ENCODE peak calls at places on chromosomes 12 and 14, in five cellular contexts. E, S, M, W and V are unnamed samples.

GRCh38 chr12:116141110-116141832 is 136.2 kb downstream of the MED13L start:
- DNase-seq in S (no peak), E (no peak), W (no peak), M (no peak), V (no peak)

GRCh38 chr12:1435456-1435855 is 158.9 kb downstream of the FBXL14 start:
- DNase-seq in W (no peak), M (no peak), E (no peak), S (no peak), V (no peak)

GRCh38 chr12:32809846-32810245 is 54.1 kb upstream of the YARS2 start:
- DNase-seq in W (no peak), S (no peak), E (no peak), M (no peak), V (no peak)

GRCh38 chr12:94458882-94459772 is 540 bp downstream of the CEP83 start:
- DNase-seq in M (no peak), E (no peak), W (peak), S (peak), V (peak)

GRCh38 chr14:23694085-23694975 is 58.2 kb downstream of the DHRS2 start:
- DNase-seq in W (no peak), E (peak), S (no peak), M (peak), V (peak)

GRCh38 chr14:67420102-67420739 is 8.3 kb upstream of the PLEK2 start:
- DNase-seq in W (no peak), S (no peak), M (peak), E (peak), V (no peak)

GRCh38 chr12:89417246-89417977 is 65.1 kb upstream of the DUSP6 start:
- DNase-seq in W (peak), E (no peak), M (no peak), S (no peak), V (no peak)

GRCh38 chr14:90820958-90821357 is 4.7 kb upstream of the TTC7B start:
- DNase-seq in W (no peak), S (no peak), M (no peak), E (no peak), V (no peak)

GRCh38 chr12:132123970-132124765 is 20.0 kb downstream of the DDX51 start:
- DNase-seq in M (no peak), S (no peak), W (no peak), E (no peak), V (no peak)

GRCh38 chr12:66623455-66623854 is 55.4 kb downstream of the GRIP1 start:
- DNase-seq in M (no peak), E (no peak), S (no peak), W (peak), V (no peak)

GRCh38 chr12:56448860-56449621 is at the start of gene TIMELESS:
- DNase-seq in E (peak), W (peak), M (peak), S (peak), V (peak)

GRCh38 chr12:66388512-66388911 is 86.2 kb downstream of the HELB start:
- DNase-seq in S (no peak), M (no peak), W (no peak), E (no peak), V (no peak)

GRCh38 chr12:76455582-76456345 is 103.8 kb downstream of the OSBPL8 start:
- DNase-seq in E (no peak), S (peak), M (no peak), W (peak), V (peak)

GRCh38 chr12:1542599-1542998 is 51.8 kb downstream of the FBXL14 start:
- DNase-seq in W (no peak), E (no peak), S (no peak), M (no peak), V (no peak)

GRCh38 chr12:67388331-67389163 is 119.4 kb downstream of the CAND1 start:
- DNase-seq in W (no peak), E (peak), S (no peak), M (peak), V (peak)

GRCh38 chr12:106342397-106343212 is 14.9 kb upstream of the POLR3B start:
- DNase-seq in W (peak), E (no peak), S (no peak), M (no peak), V (peak)

GRCh38 chr14:103623883-103624482 is 5.0 kb upstream of the KLC1 start:
- DNase-seq in E (no peak), W (no peak), M (no peak), S (no peak), V (no peak)

GRCh38 chr12:2922329-2922728 is 31.6 kb downstream of the TULP3 start:
- DNase-seq in W (no peak), E (no peak), M (no peak), S (no peak), V (no peak)

GRCh38 chr14:77051101-77051500 is 22.6 kb upstream of the IRF2BPL start:
- DNase-seq in W (no peak), M (no peak), E (no peak), S (no peak), V (no peak)

GRCh38 chr14:97995038-97995437 is 1197.9 kb downstream of the VRK1 start:
- DNase-seq in E (no peak), M (no peak), W (no peak), S (no peak), V (no peak)

GRCh38 chr14:103894034-103894722 is 34.1 kb upstream of the TDRD9 start:
- DNase-seq in E (no peak), M (no peak), S (no peak), W (no peak), V (no peak)

GRCh38 chr12:15322164-15323054 is at the start of gene PTPRO:
- DNase-seq in S (peak), W (no peak), E (peak), M (peak), V (no peak)

GRCh38 chr12:92928431-92928961 is 599 bp downstream of the EEA1 start:
- DNase-seq in M (no peak), E (peak), W (peak), S (no peak), V (peak)

GRCh38 chr12:26000883-26001282 is 42.4 kb downstream of the RASSF8 start:
- DNase-seq in S (no peak), W (no peak), M (no peak), E (no peak), V (no peak)

GRCh38 chr14:72503696-72504368 is 390.1 kb downstream of the DPF3 start:
- DNase-seq in M (no peak), S (no peak), E (no peak), W (no peak), V (peak)

GRCh38 chr14:31968912-31969311 is 108.2 kb upstream of the ARHGAP5 start:
- DNase-seq in S (no peak), M (no peak), E (no peak), W (peak), V (no peak)

GRCh38 chr12:50597200-50598195 is 92.7 kb downstream of the DIP2B start:
- DNase-seq in S (no peak), E (no peak), M (no peak), W (peak), V (no peak)

GRCh38 chr12:50595667-50596066 is 90.9 kb downstream of the DIP2B start:
- DNase-seq in S (no peak), M (no peak), E (no peak), W (no peak), V (no peak)

GRCh38 chr12:50600364-50600763 is 95.6 kb downstream of the DIP2B start:
- DNase-seq in W (no peak), M (no peak), S (no peak), E (no peak), V (no peak)

GRCh38 chr12:50599366-50600095 is 94.7 kb downstream of the DIP2B start:
- DNase-seq in W (no peak), S (no peak), E (no peak), M (no peak), V (peak)

GRCh38 chr12:50598321-50598862 is 93.6 kb downstream of the DIP2B start:
- DNase-seq in E (no peak), S (no peak), M (no peak), W (peak), V (peak)
- H3K4ac ChIP-seq in E (no peak), S (no peak), M (no peak), W (no peak), V (no peak)

DNA sequence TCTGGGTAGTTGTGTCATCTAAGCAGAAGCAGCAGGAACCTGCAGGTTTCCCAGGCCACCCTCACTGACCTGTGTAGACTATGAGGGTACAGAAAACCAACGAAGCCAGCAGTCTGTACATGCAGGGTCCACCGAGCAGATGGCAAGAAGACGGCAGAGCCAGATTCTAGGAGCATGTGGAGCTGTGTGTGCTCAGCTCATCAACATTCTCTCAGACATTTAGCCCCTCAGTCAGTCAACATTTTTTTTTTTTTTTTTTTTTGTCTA is 7.3 kb upstream of the ASIC1 start:
- DNase-seq in S (no peak), M (no peak), E (no peak), W (no peak), V (no peak)
- H2BK12ac ChIP-seq in S (no peak), M (no peak), E (peak), W (no peak), V (no peak)

GRCh38 chr12:110050927-110051326 is 2.6 kb upstream of the C12orf76 start:
- DNase-seq in E (no peak), M (no peak), W (no peak), S (no peak), V (no peak)

GRCh38 chr12:110048242-110049027 is at the start of gene C12orf76:
- DNase-seq in W (peak), S (peak), M (peak), E (peak), V (peak)

GRCh38 chr12:110042260-110042659 is 6.1 kb downstream of the C12orf76 start:
- DNase-seq in W (no peak), S (no peak), E (no peak), M (no peak), V (peak)

GRCh38 chr12:110047297-110047940 is 903 bp downstream of the C12orf76 start:
- DNase-seq in W (peak), E (no peak), M (no peak), S (no peak), V (no peak)

GRCh38 chr12:110046451-110047187 is 1.7 kb downstream of the C12orf76 start:
- DNase-seq in S (no peak), E (no peak), M (no peak), W (peak), V (peak)
- H2BK5ac ChIP-seq in S (no peak), E (no peak), M (no peak), W (no peak), V (no peak)

GRCh38 chr12:6336079-6336858 is 5.6 kb downstream of the TNFRSF1A start:
- DNase-seq in M (peak), W (peak), E (peak), S (peak), V (peak)
- H3K4ac ChIP-seq in M (no peak), W (peak), E (peak), S (no peak), V (peak)

GRCh38 chr14:105073720-105074600 is 8.7 kb upstream of the GPR132 start:
- DNase-seq in W (no peak), M (no peak), E (no peak), S (no peak), V (no peak)

GRCh38 chr14:105076296-105076804 is 11.1 kb upstream of the GPR132 start:
- DNase-seq in W (no peak), M (peak), S (no peak), E (no peak), V (no peak)

GRCh38 chr14:105075364-105076295 is 10.4 kb upstream of the GPR132 start:
- DNase-seq in W (peak), S (no peak), M (peak), E (no peak), V (no peak)

GRCh38 chr14:105072892-105073719 is 7.9 kb upstream of the GPR132 start:
- DNase-seq in S (no peak), E (no peak), W (no peak), M (peak), V (no peak)

DNA sequence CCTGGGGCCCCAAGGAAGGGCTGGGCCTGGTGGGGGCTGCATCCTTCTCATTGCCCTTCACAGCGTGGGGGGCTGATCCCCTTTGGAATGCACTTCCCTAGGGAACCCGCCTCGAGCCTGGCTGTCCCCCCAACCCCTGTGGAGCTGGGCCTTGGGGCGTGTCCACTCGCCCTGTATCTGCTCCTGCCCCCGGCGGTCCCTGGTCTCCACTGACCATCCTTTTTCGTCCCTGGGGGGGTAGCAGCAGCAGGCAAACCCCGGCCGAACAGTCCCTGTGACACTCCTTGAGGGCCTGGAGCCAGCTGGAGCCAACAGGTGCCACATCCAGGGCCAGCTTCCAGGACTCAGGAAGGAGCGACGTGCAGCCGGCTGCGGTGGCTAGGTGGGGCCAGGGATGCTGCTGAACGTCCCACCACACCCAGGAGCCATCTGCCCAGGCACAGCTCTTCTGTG is 9.4 kb upstream of the GPR132 start:
- DNase-seq in M (peak), E (no peak), S (no peak), W (no peak), V (no peak)
- H2BK12ac ChIP-seq in M (no peak), E (peak), S (peak), W (no peak), V (no peak)

DNA sequence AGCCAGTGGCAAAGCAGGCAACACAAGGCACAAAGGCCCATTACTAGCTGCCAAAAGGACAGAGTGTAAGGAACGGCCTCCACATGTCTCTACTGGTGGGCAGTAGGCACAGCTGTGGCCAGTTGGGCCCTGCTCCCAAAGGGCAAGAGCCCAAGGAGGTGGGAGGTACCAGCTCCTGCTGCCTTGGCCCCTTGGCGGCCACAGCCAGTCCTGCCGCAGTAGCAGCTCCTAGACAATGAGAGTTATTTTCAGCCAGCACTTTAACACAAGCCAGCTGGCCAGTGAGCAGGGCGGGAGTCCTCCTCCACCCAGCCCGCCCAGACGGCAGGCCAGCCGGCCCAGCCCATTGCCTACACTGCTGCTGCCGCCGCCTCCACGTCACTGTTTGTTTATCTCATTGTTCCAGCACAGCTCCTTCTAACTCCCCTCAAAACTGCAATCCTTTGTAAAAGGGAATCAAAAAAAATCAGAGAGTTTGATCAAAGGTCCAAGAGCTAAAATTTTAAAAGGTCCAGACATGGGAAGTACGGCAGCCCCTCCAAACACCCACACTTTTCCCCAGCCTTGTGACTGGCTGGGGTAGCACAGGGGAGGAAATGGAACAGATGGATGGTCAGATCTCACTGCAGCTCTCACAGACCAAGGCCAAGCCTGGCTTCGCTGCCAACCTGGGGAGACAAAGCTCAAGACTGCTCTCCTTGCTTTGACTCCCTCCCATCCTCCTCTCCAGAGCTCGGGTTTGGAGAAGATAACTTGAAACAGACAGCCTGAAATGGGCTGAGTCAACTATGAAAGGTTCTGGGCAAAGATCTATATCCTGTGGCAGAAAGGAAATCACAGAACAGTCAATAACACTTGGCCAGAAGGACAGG is 33.5 kb downstream of the FMNL3 start:
- DNase-seq in W (peak), M (peak), E (peak), S (peak), V (peak)
- H2BK5ac ChIP-seq in W (no peak), M (no peak), E (peak), S (no peak), V (no peak)

DNA sequence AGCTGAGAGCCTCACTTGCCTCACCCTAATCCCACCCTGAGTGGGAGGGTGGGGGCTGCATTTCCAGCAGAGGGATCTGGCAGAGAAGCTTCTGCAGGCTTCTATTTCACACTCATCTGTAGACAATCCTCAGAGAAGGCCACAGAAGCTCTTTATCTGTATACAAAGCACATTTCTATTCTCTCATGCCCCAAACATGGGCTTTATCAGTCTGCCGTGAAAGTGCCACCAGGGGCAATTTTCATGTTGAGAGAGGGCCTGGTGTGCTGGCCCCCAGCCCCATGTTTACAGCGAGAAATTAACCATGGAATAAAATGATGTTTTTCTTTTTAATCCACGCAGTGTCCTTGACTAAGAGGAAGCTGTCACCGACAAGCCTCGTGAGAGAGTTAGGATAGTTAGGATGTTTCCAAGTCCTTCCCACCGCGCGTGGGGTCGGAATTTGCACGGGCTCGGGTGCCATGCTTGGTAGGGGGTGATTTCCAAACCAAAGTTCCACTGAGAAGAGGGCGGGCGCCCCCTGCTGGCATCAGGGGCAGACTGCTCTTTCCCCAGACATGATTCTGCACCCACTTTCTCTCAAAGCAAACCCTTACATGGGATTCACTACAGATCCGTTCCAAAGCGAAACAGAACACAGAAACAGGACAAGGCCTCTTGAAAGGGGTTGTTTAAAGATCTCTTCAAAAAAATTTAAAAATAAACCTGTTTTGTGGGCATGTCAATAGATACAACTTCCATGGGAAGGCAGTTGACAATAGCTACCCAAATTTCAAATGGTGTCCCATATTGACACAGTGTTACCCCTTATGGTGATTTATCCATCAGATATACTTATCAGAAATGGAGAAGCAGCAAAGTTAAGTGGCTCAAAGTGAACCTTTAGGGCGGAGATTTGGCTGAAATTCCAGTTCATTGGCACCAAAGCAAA is 19.4 kb downstream of the BDKRB1 start:
- DNase-seq in S (peak), M (peak), E (peak), W (peak), V (peak)
- H3K4ac ChIP-seq in S (no peak), M (no peak), E (no peak), W (peak), V (peak)